ENCODE peak calls at places on chromosome 20, in ten cellular contexts. One of them, this sample, is unnamed.

GRCh38 chr20:62708591-62709536 is at the start of gene NTSR1:
- DNase-seq in naive B cell: no peak
- DNase-seq in EL: no peak
- DNase-seq in HCT116: no peak
- DNase-seq in NCI-H2081: no peak
- DNase-seq in brain pericyte: no peak
- DNase-seq in astrocyte of the hippocampus: peak
- DNase-seq in activated CD4-positive, alpha-beta T cell treated with anti-CD3 and anti-CD28 coated beads for 1 hour: no peak
- DNase-seq in CD8-positive, alpha-beta memory T cell: no peak
- DNase-seq in CD4-positive, alpha-beta memory T cell: no peak
- DNase-seq in this sample: peak

GRCh38 chr20:2349801-2350200 is 30.9 kb upstream of the TGM6 start:
- DNase-seq in naive B cell: no peak
- DNase-seq in EL: peak
- DNase-seq in HCT116: no peak
- DNase-seq in NCI-H2081: no peak
- DNase-seq in brain pericyte: no peak
- DNase-seq in astrocyte of the hippocampus: no peak
- DNase-seq in activated CD4-positive, alpha-beta T cell treated with anti-CD3 and anti-CD28 coated beads for 1 hour: no peak
- DNase-seq in CD8-positive, alpha-beta memory T cell: no peak
- DNase-seq in CD4-positive, alpha-beta memory T cell: no peak
- DNase-seq in this sample: no peak

GRCh38 chr20:33789109-33789857 is 21.9 kb upstream of the CHMP4B start:
- DNase-seq in naive B cell: no peak
- DNase-seq in EL: peak
- DNase-seq in HCT116: peak
- DNase-seq in NCI-H2081: no peak
- DNase-seq in brain pericyte: no peak
- DNase-seq in astrocyte of the hippocampus: peak
- DNase-seq in activated CD4-positive, alpha-beta T cell treated with anti-CD3 and anti-CD28 coated beads for 1 hour: no peak
- DNase-seq in CD8-positive, alpha-beta memory T cell: no peak
- DNase-seq in CD4-positive, alpha-beta memory T cell: no peak
- DNase-seq in this sample: peak

GRCh38 chr20:18055261-18055660 is 2.5 kb downstream of the OVOL2 start:
- DNase-seq in naive B cell: no peak
- DNase-seq in EL: no peak
- DNase-seq in HCT116: no peak
- DNase-seq in NCI-H2081: no peak
- DNase-seq in brain pericyte: no peak
- DNase-seq in astrocyte of the hippocampus: no peak
- DNase-seq in activated CD4-positive, alpha-beta T cell treated with anti-CD3 and anti-CD28 coated beads for 1 hour: no peak
- DNase-seq in CD8-positive, alpha-beta memory T cell: no peak
- DNase-seq in CD4-positive, alpha-beta memory T cell: no peak
- DNase-seq in this sample: peak

GRCh38 chr20:9615766-9616454 is 101.5 kb downstream of the LAMP5 start:
- DNase-seq in naive B cell: peak
- DNase-seq in EL: no peak
- DNase-seq in HCT116: no peak
- DNase-seq in NCI-H2081: no peak
- DNase-seq in brain pericyte: no peak
- DNase-seq in astrocyte of the hippocampus: no peak
- DNase-seq in activated CD4-positive, alpha-beta T cell treated with anti-CD3 and anti-CD28 coated beads for 1 hour: no peak
- DNase-seq in CD8-positive, alpha-beta memory T cell: no peak
- DNase-seq in CD4-positive, alpha-beta memory T cell: no peak
- DNase-seq in this sample: no peak

GRCh38 chr20:47487175-47487917 is 14.3 kb upstream of the NCOA3 start:
- DNase-seq in naive B cell: peak
- DNase-seq in EL: no peak
- DNase-seq in HCT116: no peak
- DNase-seq in NCI-H2081: no peak
- DNase-seq in brain pericyte: no peak
- DNase-seq in astrocyte of the hippocampus: no peak
- DNase-seq in activated CD4-positive, alpha-beta T cell treated with anti-CD3 and anti-CD28 coated beads for 1 hour: peak
- DNase-seq in CD8-positive, alpha-beta memory T cell: peak
- DNase-seq in CD4-positive, alpha-beta memory T cell: peak
- DNase-seq in this sample: no peak

GRCh38 chr20:45833030-45833882 is at the start of gene SNX21:
- DNase-seq in naive B cell: no peak
- DNase-seq in EL: peak
- DNase-seq in HCT116: no peak
- DNase-seq in NCI-H2081: peak
- DNase-seq in brain pericyte: peak
- DNase-seq in astrocyte of the hippocampus: peak
- DNase-seq in activated CD4-positive, alpha-beta T cell treated with anti-CD3 and anti-CD28 coated beads for 1 hour: no peak
- DNase-seq in CD8-positive, alpha-beta memory T cell: no peak
- DNase-seq in CD4-positive, alpha-beta memory T cell: no peak
- DNase-seq in this sample: peak

GRCh38 chr20:10604865-10605440 is 68.8 kb downstream of the JAG1 start:
- DNase-seq in naive B cell: no peak
- DNase-seq in EL: no peak
- DNase-seq in HCT116: no peak
- DNase-seq in NCI-H2081: no peak
- DNase-seq in brain pericyte: no peak
- DNase-seq in astrocyte of the hippocampus: no peak
- DNase-seq in activated CD4-positive, alpha-beta T cell treated with anti-CD3 and anti-CD28 coated beads for 1 hour: no peak
- DNase-seq in CD8-positive, alpha-beta memory T cell: no peak
- DNase-seq in CD4-positive, alpha-beta memory T cell: no peak
- DNase-seq in this sample: no peak

GRCh38 chr20:55472704-55473103 is 532.6 kb downstream of the CBLN4 start:
- DNase-seq in naive B cell: no peak
- DNase-seq in EL: no peak
- DNase-seq in HCT116: no peak
- DNase-seq in NCI-H2081: no peak
- DNase-seq in brain pericyte: no peak
- DNase-seq in astrocyte of the hippocampus: no peak
- DNase-seq in activated CD4-positive, alpha-beta T cell treated with anti-CD3 and anti-CD28 coated beads for 1 hour: no peak
- DNase-seq in CD8-positive, alpha-beta memory T cell: no peak
- DNase-seq in CD4-positive, alpha-beta memory T cell: no peak
- DNase-seq in this sample: peak

GRCh38 chr20:20466341-20466879 is 98.5 kb downstream of the INSM1 start:
- DNase-seq in naive B cell: no peak
- DNase-seq in EL: peak
- DNase-seq in HCT116: no peak
- DNase-seq in NCI-H2081: no peak
- DNase-seq in brain pericyte: no peak
- DNase-seq in astrocyte of the hippocampus: peak
- DNase-seq in activated CD4-positive, alpha-beta T cell treated with anti-CD3 and anti-CD28 coated beads for 1 hour: no peak
- DNase-seq in CD8-positive, alpha-beta memory T cell: no peak
- DNase-seq in CD4-positive, alpha-beta memory T cell: no peak
- DNase-seq in this sample: no peak

GRCh38 chr20:46199198-46199597 is 81.1 kb downstream of the CD40 start:
- DNase-seq in naive B cell: no peak
- DNase-seq in EL: peak
- DNase-seq in HCT116: no peak
- DNase-seq in NCI-H2081: no peak
- DNase-seq in brain pericyte: no peak
- DNase-seq in astrocyte of the hippocampus: no peak
- DNase-seq in activated CD4-positive, alpha-beta T cell treated with anti-CD3 and anti-CD28 coated beads for 1 hour: no peak
- DNase-seq in CD8-positive, alpha-beta memory T cell: no peak
- DNase-seq in CD4-positive, alpha-beta memory T cell: no peak
- DNase-seq in this sample: peak

GRCh38 chr20:36754656-36755222 is 8.8 kb upstream of the NDRG3 start:
- DNase-seq in naive B cell: peak
- DNase-seq in EL: peak
- DNase-seq in HCT116: peak
- DNase-seq in NCI-H2081: peak
- DNase-seq in brain pericyte: peak
- DNase-seq in astrocyte of the hippocampus: peak
- DNase-seq in activated CD4-positive, alpha-beta T cell treated with anti-CD3 and anti-CD28 coated beads for 1 hour: peak
- DNase-seq in CD8-positive, alpha-beta memory T cell: peak
- DNase-seq in CD4-positive, alpha-beta memory T cell: peak
- DNase-seq in this sample: peak

GRCh38 chr20:13355386-13355785 is 134.3 kb downstream of the ISM1 start:
- DNase-seq in naive B cell: no peak
- DNase-seq in EL: no peak
- DNase-seq in HCT116: no peak
- DNase-seq in NCI-H2081: no peak
- DNase-seq in brain pericyte: no peak
- DNase-seq in astrocyte of the hippocampus: no peak
- DNase-seq in activated CD4-positive, alpha-beta T cell treated with anti-CD3 and anti-CD28 coated beads for 1 hour: no peak
- DNase-seq in CD8-positive, alpha-beta memory T cell: no peak
- DNase-seq in CD4-positive, alpha-beta memory T cell: no peak
- DNase-seq in this sample: no peak

GRCh38 chr20:14453259-14453658 is 115.8 kb upstream of the FLRT3 start:
- DNase-seq in naive B cell: no peak
- DNase-seq in EL: no peak
- DNase-seq in HCT116: no peak
- DNase-seq in NCI-H2081: no peak
- DNase-seq in brain pericyte: no peak
- DNase-seq in astrocyte of the hippocampus: no peak
- DNase-seq in activated CD4-positive, alpha-beta T cell treated with anti-CD3 and anti-CD28 coated beads for 1 hour: no peak
- DNase-seq in CD8-positive, alpha-beta memory T cell: no peak
- DNase-seq in CD4-positive, alpha-beta memory T cell: no peak
- DNase-seq in this sample: no peak

GRCh38 chr20:18412202-18412901 is 54.5 kb downstream of the DZANK1 start:
- DNase-seq in naive B cell: peak
- DNase-seq in EL: no peak
- DNase-seq in HCT116: no peak
- DNase-seq in NCI-H2081: no peak
- DNase-seq in brain pericyte: no peak
- DNase-seq in astrocyte of the hippocampus: no peak
- DNase-seq in activated CD4-positive, alpha-beta T cell treated with anti-CD3 and anti-CD28 coated beads for 1 hour: no peak
- DNase-seq in CD8-positive, alpha-beta memory T cell: no peak
- DNase-seq in CD4-positive, alpha-beta memory T cell: no peak
- DNase-seq in this sample: no peak

GRCh38 chr20:38199506-38200390 is 34.7 kb upstream of the TGM2 start:
- DNase-seq in naive B cell: no peak
- DNase-seq in EL: no peak
- DNase-seq in HCT116: no peak
- DNase-seq in NCI-H2081: no peak
- DNase-seq in brain pericyte: no peak
- DNase-seq in astrocyte of the hippocampus: no peak
- DNase-seq in activated CD4-positive, alpha-beta T cell treated with anti-CD3 and anti-CD28 coated beads for 1 hour: no peak
- DNase-seq in CD8-positive, alpha-beta memory T cell: no peak
- DNase-seq in CD4-positive, alpha-beta memory T cell: no peak
- DNase-seq in this sample: peak

GRCh38 chr20:36645998-36646397 is at the start of gene SLA2:
- DNase-seq in naive B cell: peak
- DNase-seq in EL: no peak
- DNase-seq in HCT116: no peak
- DNase-seq in NCI-H2081: no peak
- DNase-seq in brain pericyte: no peak
- DNase-seq in astrocyte of the hippocampus: no peak
- DNase-seq in activated CD4-positive, alpha-beta T cell treated with anti-CD3 and anti-CD28 coated beads for 1 hour: peak
- DNase-seq in CD8-positive, alpha-beta memory T cell: peak
- DNase-seq in CD4-positive, alpha-beta memory T cell: peak
- DNase-seq in this sample: no peak

GRCh38 chr20:63896136-63896890 is 1.4 kb downstream of the DNAJC5 start:
- DNase-seq in naive B cell: peak
- DNase-seq in EL: peak
- DNase-seq in HCT116: no peak
- DNase-seq in NCI-H2081: peak
- DNase-seq in brain pericyte: no peak
- DNase-seq in astrocyte of the hippocampus: peak
- DNase-seq in activated CD4-positive, alpha-beta T cell treated with anti-CD3 and anti-CD28 coated beads for 1 hour: no peak
- DNase-seq in CD8-positive, alpha-beta memory T cell: no peak
- DNase-seq in CD4-positive, alpha-beta memory T cell: no peak
- DNase-seq in this sample: peak

GRCh38 chr20:21901470-21902275 is 196.2 kb downstream of the PAX1 start:
- DNase-seq in naive B cell: no peak
- DNase-seq in EL: no peak
- DNase-seq in HCT116: no peak
- DNase-seq in NCI-H2081: peak
- DNase-seq in brain pericyte: no peak
- DNase-seq in astrocyte of the hippocampus: no peak
- DNase-seq in activated CD4-positive, alpha-beta T cell treated with anti-CD3 and anti-CD28 coated beads for 1 hour: no peak
- DNase-seq in CD8-positive, alpha-beta memory T cell: no peak
- DNase-seq in CD4-positive, alpha-beta memory T cell: no peak
- DNase-seq in this sample: no peak

GRCh38 chr20:58398254-58398653 is 9.2 kb downstream of the VAPB start:
- DNase-seq in naive B cell: no peak
- DNase-seq in EL: no peak
- DNase-seq in HCT116: no peak
- DNase-seq in NCI-H2081: no peak
- DNase-seq in brain pericyte: no peak
- DNase-seq in astrocyte of the hippocampus: no peak
- DNase-seq in activated CD4-positive, alpha-beta T cell treated with anti-CD3 and anti-CD28 coated beads for 1 hour: no peak
- DNase-seq in CD8-positive, alpha-beta memory T cell: no peak
- DNase-seq in CD4-positive, alpha-beta memory T cell: no peak
- DNase-seq in this sample: no peak

GRCh38 chr20:34320861-34321260 is 17.7 kb upstream of the AHCY start:
- DNase-seq in naive B cell: no peak
- DNase-seq in EL: no peak
- DNase-seq in HCT116: no peak
- DNase-seq in NCI-H2081: no peak
- DNase-seq in brain pericyte: no peak
- DNase-seq in astrocyte of the hippocampus: no peak
- DNase-seq in activated CD4-positive, alpha-beta T cell treated with anti-CD3 and anti-CD28 coated beads for 1 hour: no peak
- DNase-seq in CD8-positive, alpha-beta memory T cell: no peak
- DNase-seq in CD4-positive, alpha-beta memory T cell: no peak
- DNase-seq in this sample: no peak